ENCODE peak calls at places on chromosomes 12 and 14, in five cellular contexts. J, X, C, M and Y are unnamed samples.

GRCh38 chr12:105555556-105555973 is 225.1 kb downstream of the C12orf75 start:
- DNase-seq in J (no peak), X (no peak), C (no peak), M (no peak), Y (no peak)

GRCh38 chr12:29032431-29032830 is 116.6 kb upstream of the FAR2 start:
- DNase-seq in J (no peak), X (no peak), C (no peak), M (no peak), Y (no peak)

GRCh38 chr12:29726321-29726692 is 57.4 kb downstream of the TMTC1 start:
- DNase-seq in J (peak), X (no peak), C (no peak), M (no peak), Y (no peak)

GRCh38 chr12:72010365-72010764 is 71.7 kb downstream of the TPH2 start:
- DNase-seq in J (no peak), X (no peak), C (no peak), M (no peak), Y (no peak)

GRCh38 chr12:80118565-80119337 is 19.4 kb downstream of the OTOGL start:
- DNase-seq in J (no peak), X (no peak), C (no peak), M (no peak), Y (no peak)

GRCh38 chr14:95564060-95564459 is 29.2 kb downstream of the GLRX5 start:
- DNase-seq in J (no peak), X (no peak), C (peak), M (no peak), Y (no peak)

GRCh38 chr14:21989090-21989489 is 315.5 kb upstream of the OR4E1 start:
- DNase-seq in J (no peak), X (no peak), C (no peak), M (no peak), Y (no peak)

GRCh38 chr12:41907036-41907435 is 237.6 kb downstream of the GXYLT1 start:
- DNase-seq in J (no peak), X (no peak), C (no peak), M (no peak), Y (no peak)

GRCh38 chr12:26884765-26885576 is 52.0 kb upstream of the ITPR2 start:
- DNase-seq in J (peak), X (peak), C (peak), M (peak), Y (peak)

GRCh38 chr14:104752338-104752734 is 611 bp upstream of the SIVA1 start:
- DNase-seq in J (no peak), X (no peak), C (no peak), M (no peak), Y (peak)

GRCh38 chr12:65520658-65521057 is 242.2 kb downstream of the MSRB3 start:
- DNase-seq in J (no peak), X (no peak), C (no peak), M (no peak), Y (no peak)

GRCh38 chr14:27056586-27056985 is 458.8 kb upstream of the NOVA1 start:
- DNase-seq in J (no peak), X (no peak), C (no peak), M (no peak), Y (no peak)

GRCh38 chr12:103013741-103014140 is 56.3 kb downstream of the ASCL1 start:
- DNase-seq in J (no peak), X (no peak), C (no peak), M (no peak), Y (no peak)

GRCh38 chr14:71244341-71244740 is 337.1 kb downstream of the PCNX1 start:
- DNase-seq in J (no peak), X (no peak), C (no peak), M (no peak), Y (no peak)

GRCh38 chr14:89276424-89276975 is 140.5 kb downstream of the FOXN3 start:
- DNase-seq in J (no peak), X (peak), C (no peak), M (no peak), Y (peak)